ENCODE peak calls at places on chromosomes 12 and 14, in six cellular contexts. H, M, N, I, R and V are unnamed samples.

GRCh38 chr14:28375295-28375694 is 391.3 kb upstream of the FOXG1 start:
- DNase-seq in H (no peak), M (no peak), N (peak), I (no peak), R (peak), V (no peak)

GRCh38 chr14:91754819-91755218 is 22.9 kb upstream of the CATSPERB start:
- DNase-seq in H (no peak), M (no peak), N (no peak), I (peak), R (no peak), V (no peak)

GRCh38 chr12:120258323-120258896 is 7.1 kb downstream of the PXN start:
- DNase-seq in H (no peak), M (no peak), N (no peak), I (no peak), R (no peak), V (no peak)

GRCh38 chr12:42725839-42726238 is 136.3 kb upstream of the PRICKLE1 start:
- DNase-seq in H (no peak), M (no peak), N (no peak), I (no peak), R (peak), V (no peak)

GRCh38 chr14:83255015-83255726 is 1721.5 kb upstream of the SEL1L start:
- DNase-seq in H (no peak), M (no peak), N (no peak), I (no peak), R (peak), V (no peak)

GRCh38 chr14:44567997-44568396 is 60.9 kb upstream of the FSCB start:
- DNase-seq in H (no peak), M (no peak), N (no peak), I (no peak), R (no peak), V (no peak)

GRCh38 chr12:99977550-99977949 is 7.2 kb downstream of the ANKS1B start:
- DNase-seq in H (no peak), M (no peak), N (no peak), I (no peak), R (no peak), V (no peak)

GRCh38 chr12:6821674-6822433 is at the start of gene GPR162:
- DNase-seq in H (no peak), M (no peak), N (peak), I (peak), R (no peak), V (no peak)

GRCh38 chr14:21145437-21145836 is 10.4 kb downstream of the OR5AU1 start:
- DNase-seq in H (no peak), M (no peak), N (no peak), I (no peak), R (no peak), V (no peak)

GRCh38 chr12:45343269-45344051 is 127.6 kb downstream of the ANO6 start:
- DNase-seq in H (no peak), M (no peak), N (no peak), I (no peak), R (peak), V (no peak)

GRCh38 chr12:54045868-54046529 is 7.6 kb upstream of the HOXC4 start:
- DNase-seq in H (no peak), M (no peak), N (no peak), I (no peak), R (no peak), V (no peak)

GRCh38 chr12:91753649-91754048 is 392.0 kb downstream of the BTG1 start:
- DNase-seq in H (no peak), M (no peak), N (no peak), I (no peak), R (no peak), V (no peak)

GRCh38 chr12:107929436-107929835 is 154.9 kb downstream of the ASCL4 start:
- DNase-seq in H (peak), M (no peak), N (peak), I (peak), R (peak), V (no peak)

GRCh38 chr12:27900920-27901879 is 71.3 kb downstream of the PTHLH start:
- DNase-seq in H (no peak), M (no peak), N (no peak), I (no peak), R (no peak), V (no peak)

GRCh38 chr14:89983375-89983774 is 27.6 kb downstream of the TDP1 start:
- DNase-seq in H (no peak), M (no peak), N (no peak), I (no peak), R (no peak), V (no peak)

GRCh38 chr14:95092723-95093122 is 64.6 kb downstream of the DICER1 start:
- DNase-seq in H (no peak), M (no peak), N (no peak), I (no peak), R (no peak), V (no peak)

GRCh38 chr14:63578300-63578699 is 35.1 kb upstream of the PPP2R5E start:
- DNase-seq in H (no peak), M (peak), N (no peak), I (no peak), R (no peak), V (no peak)

GRCh38 chr14:36344211-36344610 is 23.8 kb upstream of the MBIP start:
- DNase-seq in H (no peak), M (no peak), N (no peak), I (no peak), R (no peak), V (no peak)